ENCODE peak calls at places on chromosomes 1 and 21, in eight cellular contexts. Q is kidney glomerular epithelial cell, E is iPS-NIHi11, K is AG09309, C is GDM1, W is MV-4-11, D is Calu3, F is kidney epithelial cell. R is an unnamed sample.

GRCh38 chr1:151944859-151945575 is 35.7 kb upstream of the THEM4 start:
- DNase-seq in Q (no peak), E (no peak), K (no peak), C (no peak), W (no peak), D (no peak), F (no peak), R (no peak)

GRCh38 chr1:62024690-62025089 is 170.0 kb upstream of the L1TD1 start:
- DNase-seq in Q (no peak), E (no peak), K (no peak), C (no peak), W (no peak), D (no peak), F (no peak), R (no peak)

GRCh38 chr1:74830736-74831135 is 97.8 kb downstream of the TYW3 start:
- DNase-seq in Q (no peak), E (no peak), K (no peak), C (no peak), W (no peak), D (no peak), F (no peak), R (no peak)

GRCh38 chr1:23417570-23417969 is 7.0 kb downstream of the TCEA3 start:
- DNase-seq in Q (no peak), E (no peak), K (no peak), C (no peak), W (no peak), D (no peak), F (no peak), R (peak)

GRCh38 chr1:62295921-62296451 is 23.2 kb downstream of the KANK4 start:
- DNase-seq in Q (peak), E (no peak), K (peak), C (peak), W (peak), D (no peak), F (no peak), R (no peak)

GRCh38 chr21:41501919-41502318 is 6.0 kb downstream of the TMPRSS2 start:
- DNase-seq in Q (no peak), E (no peak), K (no peak), C (no peak), W (no peak), D (no peak), F (no peak), R (no peak)

GRCh38 chr1:184945678-184946412 is 28.5 kb downstream of the NIBAN1 start:
- DNase-seq in Q (no peak), E (no peak), K (peak), C (no peak), W (peak), D (no peak), F (no peak), R (no peak)

GRCh38 chr1:20730690-20731056 is 1.8 kb downstream of the SH2D5 start:
- DNase-seq in Q (no peak), E (no peak), K (no peak), C (no peak), W (no peak), D (no peak), F (no peak), R (no peak)

GRCh38 chr1:91609571-91609970 is 108.9 kb downstream of the CDC7 start:
- DNase-seq in Q (peak), E (no peak), K (no peak), C (no peak), W (no peak), D (no peak), F (peak), R (no peak)